ENCODE peak calls at places on chromosomes 3 and 15, in ten cellular contexts. Q is cardiac fibroblast, E is left ventricle myocardium inferior, N is AG09309, X is bronchial epithelial cell, S is PC-9, V is AG04449, J is lower lobe of right lung, D is colonic mucosa, G is heart left ventricle. W is an unnamed sample.

GRCh38 chr3:152183473-152183872 is 85.3 kb upstream of the MBNL1 start:
- DNase-seq in E (peak), J (no peak), D (no peak), G (peak), V (no peak), S (no peak), N (no peak), X (no peak), Q (peak), W (no peak)

GRCh38 chr15:34993877-34994276 is 5.8 kb upstream of the ZNF770 start:
- DNase-seq in E (no peak), Q (no peak), G (no peak), N (no peak), J (no peak), X (no peak), V (no peak), D (no peak), S (no peak), W (no peak)

GRCh38 chr3:76349715-76350480 is 564.5 kb upstream of the ZNF717 start:
- DNase-seq in D (no peak), G (no peak), X (peak), V (no peak), Q (no peak), S (no peak), N (no peak), J (no peak), E (no peak), W (no peak)

GRCh38 chr3:42133500-42134298 is 42.5 kb downstream of the TRAK1 start:
- DNase-seq in S (no peak), X (no peak), Q (no peak), V (no peak), E (no peak), G (no peak), N (no peak), J (no peak), D (no peak), W (no peak)

GRCh38 chr3:152204218-152204617 is 64.5 kb upstream of the MBNL1 start:
- DNase-seq in E (no peak), Q (no peak), S (no peak), D (no peak), V (no peak), N (no peak), J (no peak), G (no peak), X (peak), W (no peak)

GRCh38 chr15:101115887-101116680 is 135.8 kb downstream of the CHSY1 start:
- DNase-seq in E (peak), N (no peak), G (peak), D (no peak), V (no peak), J (peak), X (no peak), S (no peak), Q (no peak), W (no peak)

GRCh38 chr15:88191806-88192165 is 64.8 kb downstream of the NTRK3 start:
- DNase-seq in S (no peak), G (no peak), N (no peak), Q (no peak), X (no peak), V (no peak), J (no peak), E (no peak), D (no peak), W (no peak)

GRCh38 chr15:33515121-33515520 is 204.4 kb downstream of the RYR3 start:
- DNase-seq in J (no peak), Q (no peak), N (no peak), D (no peak), S (no peak), X (no peak), E (no peak), V (no peak), G (no peak), W (no peak)

GRCh38 chr3:13548696-13549512 is at the start of gene FBLN2:
- DNase-seq in E (peak), J (no peak), N (no peak), V (no peak), X (no peak), G (peak), Q (no peak), S (no peak), D (no peak), W (no peak)

GRCh38 chr3:18797378-18797777 is 350.9 kb upstream of the KCNH8 start:
- DNase-seq in N (no peak), X (no peak), Q (no peak), G (no peak), V (no peak), S (no peak), J (no peak), E (no peak), D (no peak), W (no peak)

GRCh38 chr15:66132251-66132816 is 121.2 kb downstream of the MEGF11 start:
- DNase-seq in D (no peak), E (peak), N (no peak), J (no peak), V (no peak), X (no peak), S (no peak), G (peak), Q (no peak), W (no peak)

GRCh38 chr3:40309925-40310635 is 573 bp downstream of the EIF1B start:
- DNase-seq in D (peak), S (no peak), V (no peak), E (peak), J (no peak), N (no peak), X (peak), Q (peak), G (peak), W (no peak)

GRCh38 chr3:152047465-152047864 is 174.0 kb downstream of the SUCNR1 start:
- DNase-seq in N (peak), E (no peak), V (no peak), Q (peak), S (no peak), X (peak), D (no peak), G (no peak), J (no peak), W (no peak)

GRCh38 chr3:141557961-141558706 is 71.3 kb downstream of the RASA2 start:
- DNase-seq in N (no peak), E (no peak), G (no peak), J (no peak), D (no peak), V (no peak), S (no peak), Q (no peak), X (no peak), W (no peak)

GRCh38 chr15:71444866-71445590 is 329.8 kb downstream of the THSD4 start:
- DNase-seq in E (no peak), V (no peak), X (peak), S (no peak), D (no peak), Q (peak), N (no peak), G (no peak), J (no peak), W (no peak)

GRCh38 chr15:84734794-84735479 is 13.5 kb upstream of the ZNF592 start:
- DNase-seq in D (peak), S (peak), N (no peak), V (no peak), J (peak), Q (peak), E (peak), X (peak), G (peak), W (no peak)

GRCh38 chr3:98986073-98986472 is 84.6 kb upstream of the DCBLD2 start:
- DNase-seq in X (peak), N (no peak), V (peak), Q (peak), J (no peak), S (peak), E (no peak), G (peak), D (no peak), W (peak)

GRCh38 chr3:56133423-56133822 is 334.8 kb downstream of the ERC2 start:
- DNase-seq in Q (peak), V (peak), S (no peak), J (no peak), N (peak), E (no peak), G (no peak), D (no peak), X (peak), W (peak)

GRCh38 chr3:98812851-98813374 is 49.8 kb downstream of the ST3GAL6 start:
- DNase-seq in J (peak), D (no peak), Q (peak), E (no peak), S (no peak), N (no peak), X (peak), G (no peak), V (no peak), W (no peak)

GRCh38 chr3:40267940-40268707 is 41.4 kb upstream of the EIF1B start:
- DNase-seq in V (no peak), D (no peak), S (no peak), J (no peak), E (no peak), G (no peak), N (no peak), Q (no peak), X (peak), W (no peak)

GRCh38 chr3:14482271-14482721 is 57.8 kb downstream of the GRIP2 start:
- DNase-seq in V (no peak), E (peak), N (no peak), G (peak), J (peak), D (no peak), Q (no peak), X (no peak), S (no peak), W (no peak)

GRCh38 chr15:52734329-52734728 is 55.1 kb upstream of the ATOSA start:
- DNase-seq in N (no peak), D (no peak), S (no peak), V (no peak), X (no peak), Q (no peak), E (no peak), G (no peak), J (no peak), W (no peak)

GRCh38 chr3:62238431-62238830 is 134.9 kb downstream of the FEZF2 start:
- DNase-seq in Q (no peak), V (no peak), X (no peak), N (no peak), E (no peak), D (no peak), G (no peak), J (no peak), S (no peak), W (no peak)
- TF ChIP-seq CTCF in Q (no peak), V (no peak), X (no peak), N (no peak), E (no peak), D (no peak), G (no peak), J (no peak), S (no peak), W (no peak)

DNA sequence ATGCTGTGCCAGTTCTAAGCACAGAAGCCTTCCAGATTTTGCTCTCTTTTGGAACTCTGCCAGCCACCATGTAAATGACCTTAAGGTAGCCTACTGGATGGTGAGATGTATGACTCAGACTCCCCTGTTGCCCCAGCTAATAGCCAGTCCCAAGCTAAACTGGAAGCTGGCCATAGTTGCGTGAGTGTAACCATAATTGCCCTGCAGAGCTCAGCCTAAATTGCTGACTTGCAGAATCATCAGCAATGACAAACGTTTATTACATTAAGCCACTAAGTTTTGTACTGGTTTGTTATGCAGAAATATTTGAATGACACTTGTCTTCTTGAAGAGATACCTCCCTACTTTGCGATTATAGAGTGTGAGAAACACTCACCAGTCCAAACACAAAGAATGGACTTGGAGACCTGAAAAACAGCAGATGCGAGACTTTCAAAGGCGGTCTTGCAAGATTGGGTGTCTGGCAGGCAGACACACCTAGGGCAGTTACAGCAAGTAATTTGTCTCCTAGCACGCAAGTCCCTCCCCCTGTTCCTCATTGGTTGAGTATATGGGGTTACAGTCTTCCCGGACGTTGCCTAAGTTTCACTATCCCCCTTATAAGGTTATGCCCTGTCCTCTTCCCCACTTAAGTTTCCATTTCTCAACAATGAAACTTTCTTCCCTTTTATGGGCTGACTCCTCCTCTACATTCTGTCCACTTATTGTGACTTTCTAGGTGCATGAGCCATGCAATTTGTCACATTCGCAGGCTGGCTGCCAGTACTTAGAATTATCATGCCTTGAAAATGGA is 83.6 kb upstream of the XCR1 start:
- DNase-seq in D (peak), G (no peak), E (no peak), X (peak), Q (peak), J (no peak), N (peak), V (peak), S (peak), W (peak)
- H3K4me3 ChIP-seq in D (no peak), G (no peak), E (no peak), X (no peak), Q (no peak), J (no peak), N (no peak), V (no peak), S (peak), W (no peak)

GRCh38 chr15:70111203-70112017 is 13.7 kb upstream of the TLE3 start:
- DNase-seq in E (peak), Q (peak), J (no peak), V (no peak), S (peak), X (no peak), N (peak), G (peak), D (peak), W (peak)

GRCh38 chr15:70114226-70114625 is 16.5 kb upstream of the TLE3 start:
- DNase-seq in E (no peak), J (no peak), N (no peak), Q (no peak), S (no peak), G (no peak), V (no peak), X (no peak), D (no peak), W (no peak)

GRCh38 chr15:70116317-70116716 is 18.6 kb upstream of the TLE3 start:
- DNase-seq in X (no peak), S (no peak), D (no peak), V (no peak), J (no peak), Q (no peak), N (no peak), E (no peak), G (no peak), W (no peak)

GRCh38 chr15:70112018-70112395 is 14.3 kb upstream of the TLE3 start:
- DNase-seq in S (no peak), X (no peak), G (no peak), N (no peak), V (no peak), Q (peak), J (no peak), E (no peak), D (no peak), W (no peak)

DNA sequence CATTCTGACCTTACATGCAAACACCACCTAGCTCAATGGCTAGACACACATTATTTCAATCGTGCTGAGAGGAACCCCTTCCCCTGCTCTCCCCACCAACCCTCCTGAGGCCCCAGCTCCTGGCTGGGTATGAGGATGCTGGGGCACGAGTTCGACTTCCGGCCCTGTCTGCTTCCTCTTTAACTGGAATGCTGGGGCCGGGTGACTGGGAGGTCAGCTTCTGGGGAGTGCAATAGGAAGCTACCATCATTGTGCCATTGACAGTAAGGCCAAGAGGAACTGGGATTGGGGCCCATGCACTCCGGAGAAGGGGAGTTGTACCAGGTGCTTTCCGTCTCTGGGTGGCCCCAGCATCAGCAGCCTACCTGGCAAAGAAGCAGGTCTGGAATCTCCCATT is 15.6 kb upstream of the TLE3 start:
- DNase-seq in N (no peak), S (no peak), X (no peak), J (peak), Q (no peak), D (no peak), V (no peak), G (peak), E (peak), W (no peak)
- TF ChIP-seq CTCF in N (no peak), S (no peak), X (no peak), J (no peak), Q (no peak), D (no peak), V (no peak), G (no peak), E (no peak), W (no peak)

GRCh38 chr3:100912976-100913375 is 80.2 kb downstream of the ABI3BP start:
- DNase-seq in E (no peak), Q (peak), X (no peak), J (no peak), S (no peak), G (no peak), N (no peak), V (no peak), D (no peak), W (no peak)
- H3K4me3 ChIP-seq in E (no peak), Q (no peak), X (no peak), J (no peak), S (no peak), G (no peak), N (no peak), V (no peak), D (no peak), W (no peak)

GRCh38 chr3:133667118-133667517 is 5.4 kb upstream of the TOPBP1 start:
- DNase-seq in E (no peak), D (no peak), G (no peak), Q (peak), X (no peak), V (no peak), S (no peak), J (no peak), N (no peak), W (no peak)

GRCh38 chr3:133661454-133662255 is at the start of gene TOPBP1:
- DNase-seq in N (no peak), X (peak), D (peak), V (no peak), J (peak), G (peak), S (peak), E (peak), Q (peak), W (peak)

GRCh38 chr3:133662256-133662773 is 574 bp upstream of the TOPBP1 start:
- DNase-seq in E (no peak), G (no peak), J (no peak), N (no peak), D (peak), Q (peak), S (peak), X (peak), V (no peak), W (peak)

GRCh38 chr3:133659806-133660205 is 1.9 kb downstream of the TOPBP1 start:
- DNase-seq in N (no peak), G (no peak), V (no peak), S (no peak), J (no peak), X (no peak), D (no peak), E (no peak), Q (no peak), W (no peak)

DNA sequence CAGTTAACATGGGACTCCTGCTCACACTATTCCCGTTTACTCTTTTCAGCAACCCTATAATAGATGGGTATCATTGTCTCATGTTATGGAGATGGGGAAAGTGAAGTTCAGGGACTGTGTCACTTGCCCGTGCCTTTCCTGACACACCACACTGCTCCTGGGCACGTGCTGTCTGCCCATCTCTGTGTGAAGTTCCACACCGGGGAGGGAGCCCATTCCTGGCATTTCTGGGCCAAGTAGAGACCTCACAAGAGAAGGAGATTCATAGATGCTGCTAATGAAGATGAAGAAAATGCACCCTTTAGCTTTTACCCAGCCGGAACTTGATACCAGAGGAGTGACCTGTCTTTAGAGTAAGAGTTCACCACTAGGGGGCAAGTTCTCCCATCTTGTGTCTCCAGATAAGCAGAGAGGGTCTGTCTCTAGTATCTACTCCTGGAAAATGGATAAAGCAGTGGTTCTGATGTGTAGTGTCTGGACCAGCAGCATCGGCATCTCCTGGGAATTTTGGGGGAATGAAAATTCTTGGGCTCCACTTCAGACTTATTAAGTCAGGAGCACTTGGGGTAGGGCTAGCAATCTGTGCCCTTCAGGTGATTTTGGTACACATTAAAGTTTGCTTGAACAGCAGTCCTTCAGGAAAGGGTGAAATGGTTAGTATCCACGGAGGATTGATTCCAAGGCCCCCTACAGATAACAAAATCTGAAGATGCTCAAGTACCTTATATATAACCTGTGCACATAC is 2.0 kb upstream of the TOPBP1 start:
- DNase-seq in Q (peak), N (peak), D (peak), G (no peak), V (no peak), E (no peak), X (peak), S (peak), J (no peak), W (peak)
- TF ChIP-seq CTCF in Q (peak), N (peak), D (peak), G (peak), V (peak), E (peak), X (peak), S (peak), J (peak), W (peak)

GRCh38 chr3:192207661-192208060 is 519.7 kb downstream of the FGF12 start:
- DNase-seq in J (peak), V (no peak), X (no peak), D (no peak), N (no peak), E (peak), Q (no peak), S (no peak), G (no peak), W (no peak)
- H3K4me3 ChIP-seq in J (no peak), V (no peak), X (no peak), D (no peak), N (no peak), E (no peak), Q (no peak), S (no peak), G (no peak), W (no peak)